ENCODE peak calls at places on chromosomes 16 and 17, in seven cellular contexts. S is neural progenitor cell, L is aorta, X is neuronal stem cell, N is AG04450, J is DND-41, K is GM23248. I is an unnamed sample. For H3K9me3 and H3K27me3, the result is how much of the 10 kb centered on the place peaks cover.

GRCh38 chr16:89903908-89904515 is 14.7 kb upstream of the MC1R start:
- DNase-seq in S (no peak), L (no peak), X (no peak), N (no peak), J (no peak), K (no peak), I (no peak)

GRCh38 chr17:81990836-81991683 is 13.6 kb downstream of the ASPSCR1 start:
- DNase-seq in S (no peak), L (peak), X (no peak), N (no peak), J (no peak), K (no peak), I (no peak)

GRCh38 chr17:82217530-82218204 is 5.0 kb upstream of the CCDC57 start:
- DNase-seq in S (no peak), L (peak), X (no peak), N (peak), J (no peak), K (peak), I (no peak)

GRCh38 chr16:23186171-23186570 is 3.6 kb downstream of the SCNN1G start:
- DNase-seq in S (no peak), L (peak), X (no peak), N (no peak), J (no peak), K (no peak), I (no peak)

GRCh38 chr16:19907161-19907992 is 22.7 kb upstream of the GPRC5B start:
- DNase-seq in S (peak), L (peak), X (peak), N (peak), J (peak), K (peak), I (peak)

GRCh38 chr16:72467157-72467759 is 295.3 kb upstream of the PMFBP1 start:
- DNase-seq in S (peak), L (no peak), X (peak), N (peak), J (peak), K (peak), I (no peak)

GRCh38 chr17:41429667-41430066 is 5.3 kb upstream of the KRT37 start:
- DNase-seq in S (no peak), L (no peak), X (no peak), N (no peak), J (no peak), K (peak), I (no peak)

GRCh38 chr16:57669476-57670162 is 1.5 kb downstream of the ADGRG3 start:
- DNase-seq in S (no peak), L (no peak), X (no peak), N (no peak), J (no peak), K (no peak), I (no peak)

GRCh38 chr17:74280093-74280513 is 6.1 kb downstream of the DNAI2 start:
- DNase-seq in S (no peak), L (peak), X (no peak), N (no peak), J (no peak), K (no peak), I (peak)

GRCh38 chr17:30414486-30414885 is 35.8 kb downstream of the CPD start:
- DNase-seq in S (no peak), L (no peak), X (no peak), N (no peak), J (no peak), K (peak), I (no peak)

GRCh38 chr17:48484256-48484655 is 46.6 kb downstream of the HOXB1 start:
- DNase-seq in S (no peak), L (no peak), X (no peak), N (no peak), J (no peak), K (peak), I (no peak)

GRCh38 chr16:17382949-17383348 is 87.8 kb downstream of the XYLT1 start:
- DNase-seq in S (no peak), L (no peak), X (no peak), N (no peak), J (no peak), K (no peak), I (no peak)

DNA sequence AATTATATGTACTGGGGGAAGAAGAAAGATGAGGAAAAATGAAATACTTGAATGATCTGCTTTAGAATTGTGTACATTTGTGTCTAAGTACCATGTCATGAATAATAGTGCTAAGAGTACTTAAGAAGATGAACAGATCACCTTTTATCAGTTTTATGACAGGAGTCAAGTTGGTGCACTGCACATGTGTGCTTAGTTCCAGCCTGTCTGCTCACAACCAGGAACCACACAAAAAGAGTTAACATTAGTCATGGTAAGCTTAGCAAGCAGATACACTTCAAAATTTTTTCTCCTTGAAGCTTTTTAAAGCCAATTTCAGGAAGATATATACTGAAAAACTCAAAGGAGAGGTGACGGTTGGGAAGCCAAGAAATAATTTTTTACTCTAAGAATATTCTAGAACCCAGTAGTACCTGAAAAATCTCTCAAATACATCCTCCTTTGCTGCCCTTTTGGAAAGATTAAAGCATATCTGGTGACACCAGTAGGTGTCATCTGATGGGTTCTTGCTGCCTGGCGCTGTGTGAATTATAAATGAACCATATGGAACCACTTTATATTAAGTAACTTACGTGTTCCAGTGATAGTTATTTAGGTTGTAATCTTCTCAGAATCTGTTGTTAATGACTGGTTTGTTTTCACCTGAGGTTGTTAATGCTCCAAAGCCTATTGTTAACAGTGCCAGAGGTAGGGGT is 93.4 kb downstream of the MSI2 start:
- DNase-seq in S (no peak), L (no peak), X (no peak), N (no peak), J (no peak), K (no peak), I (no peak)
- H3K27ac ChIP-seq in S (no peak), L (no peak), X (no peak), N (no peak), J (peak), K (no peak), I (no peak)

GRCh38 chr16:35636831-35637230 is 2177.4 kb downstream of the TP53TG3F start:
- DNase-seq in S (no peak), L (no peak), X (no peak), N (no peak), J (peak), K (no peak), I (no peak)

GRCh38 chr16:35637683-35638082 is 2178.3 kb downstream of the TP53TG3F start:
- DNase-seq in S (no peak), L (no peak), X (no peak), N (no peak), J (no peak), K (no peak), I (no peak)

GRCh38 chr16:35642322-35642835 is 2183.0 kb downstream of the TP53TG3F start:
- DNase-seq in S (no peak), L (no peak), X (no peak), N (no peak), J (no peak), K (no peak), I (no peak)

GRCh38 chr16:35639233-35640205 is 2180.1 kb downstream of the TP53TG3F start:
- DNase-seq in S (no peak), L (no peak), X (no peak), N (no peak), J (no peak), K (no peak), I (no peak)
- H3K9me3 ChIP-seq in S (under half), L (under half), X (half or more), N (half or more), J (under half), K (under half), I (under half)

GRCh38 chr16:1065466-1066128 is 7.0 kb upstream of the SSTR5 start:
- DNase-seq in S (no peak), L (no peak), X (no peak), N (no peak), J (no peak), K (no peak), I (no peak)
- H3K27me3 ChIP-seq in S (under half), L (under half), X (under half), N (under half), J (under half), K (under half), I (under half)

DNA sequence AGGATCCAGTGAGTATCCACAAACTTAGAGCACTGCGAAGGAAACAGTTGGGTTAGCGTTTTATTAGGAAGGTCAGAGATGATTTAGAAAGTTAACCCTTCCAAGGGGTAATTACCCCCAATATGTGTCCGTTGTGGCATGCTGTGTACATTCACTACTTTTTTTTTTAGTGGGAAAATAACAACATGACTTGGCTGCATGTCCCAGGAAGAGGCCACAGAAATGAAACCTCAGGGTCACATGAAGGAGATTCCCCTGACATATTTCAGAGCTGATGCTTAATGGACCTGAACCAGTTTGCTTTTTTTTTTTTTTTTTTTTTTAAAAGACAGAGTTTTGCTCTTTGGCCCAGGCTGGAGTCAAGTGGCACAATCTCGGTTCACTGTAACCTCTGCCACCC is 167.5 kb downstream of the PRKCA start:
- DNase-seq in S (no peak), L (no peak), X (no peak), N (no peak), J (no peak), K (no peak), I (no peak)
- H3K27ac ChIP-seq in S (no peak), L (no peak), X (no peak), N (no peak), J (no peak), K (peak), I (no peak)

GRCh38 chr17:53017227-53017626 is 805.5 kb upstream of the KIF2B start:
- DNase-seq in S (no peak), L (no peak), X (no peak), N (no peak), J (no peak), K (no peak), I (no peak)
- H3K9me3 ChIP-seq in S (under half), L (under half), X (under half), N (under half), J (under half), K (under half), I (under half)

DNA sequence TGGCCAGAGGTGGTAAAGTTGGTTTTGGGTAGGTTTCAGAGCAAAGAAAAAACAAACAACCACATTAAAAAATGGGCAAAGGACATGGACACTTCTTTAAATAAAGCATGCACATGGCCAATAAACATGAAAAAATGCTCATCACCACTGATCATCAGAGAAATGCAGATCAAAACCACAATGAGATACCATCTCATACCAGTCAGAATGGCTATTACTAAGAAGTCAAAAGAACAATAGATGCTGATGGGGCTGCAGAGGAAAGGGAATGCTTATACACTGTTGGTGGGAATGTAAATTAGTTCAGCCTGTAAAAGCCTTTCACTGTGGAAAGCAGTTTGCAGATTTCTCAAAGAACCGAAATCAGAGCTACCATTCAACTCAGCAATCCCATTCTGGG is 598.4 kb upstream of the SOX9 start:
- DNase-seq in S (peak), L (no peak), X (no peak), N (no peak), J (no peak), K (peak), I (no peak)
- H3K27me3 ChIP-seq in S (under half), L (under half), X (under half), N (under half), J (under half), K (under half), I (under half)

GRCh38 chr17:51056813-51057510 is 63.7 kb downstream of the SPAG9 start:
- DNase-seq in S (peak), L (no peak), X (peak), N (peak), J (peak), K (peak), I (no peak)

GRCh38 chr17:51059781-51060180 is 60.9 kb downstream of the SPAG9 start:
- DNase-seq in S (no peak), L (no peak), X (no peak), N (no peak), J (no peak), K (peak), I (no peak)

GRCh38 chr17:51054748-51055147 is 65.9 kb downstream of the SPAG9 start:
- DNase-seq in S (no peak), L (no peak), X (no peak), N (no peak), J (no peak), K (no peak), I (no peak)

GRCh38 chr17:51060396-51060795 is 60.3 kb downstream of the SPAG9 start:
- DNase-seq in S (no peak), L (no peak), X (no peak), N (no peak), J (no peak), K (no peak), I (no peak)

DNA sequence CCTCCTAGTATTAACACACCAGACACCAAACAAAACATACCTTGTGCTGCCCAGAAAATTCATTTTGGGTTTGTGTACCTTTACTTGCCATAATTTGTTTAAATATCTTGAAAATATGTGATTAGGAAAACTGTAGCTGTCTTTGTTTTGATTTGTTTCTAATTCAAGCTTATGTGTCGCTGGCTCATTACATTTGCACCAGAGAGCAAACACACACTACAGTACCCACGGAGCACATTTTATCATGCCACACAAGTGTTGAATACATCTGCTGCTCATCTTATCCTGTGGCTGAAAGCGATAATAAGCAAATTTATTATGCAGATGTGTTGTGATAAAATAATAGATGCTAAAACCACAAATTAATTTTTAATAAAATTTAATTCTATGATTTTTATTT is 63.1 kb downstream of the SPAG9 start:
- DNase-seq in S (no peak), L (no peak), X (no peak), N (no peak), J (no peak), K (peak), I (no peak)
- H3K27ac ChIP-seq in S (peak), L (no peak), X (peak), N (peak), J (no peak), K (peak), I (no peak)

DNA sequence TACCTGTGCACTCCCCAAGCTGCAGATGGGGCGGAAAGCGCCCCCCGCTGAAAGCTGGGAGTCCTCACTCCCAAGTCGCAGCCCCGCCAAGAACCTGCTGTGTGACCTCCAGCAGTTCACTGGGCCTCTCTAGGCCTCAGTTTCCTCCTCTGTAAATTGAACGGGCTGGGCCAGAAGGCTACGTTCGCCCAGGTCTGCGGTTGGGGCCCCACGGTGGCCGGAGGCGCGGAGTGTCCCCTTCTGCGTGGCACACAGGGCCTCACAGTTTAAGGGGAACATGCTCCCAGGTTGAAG is 628 bp downstream of the GALK1 start:
- DNase-seq in S (no peak), L (no peak), X (no peak), N (no peak), J (no peak), K (no peak), I (no peak)
- H3K9me3 ChIP-seq in S (under half), L (under half), X (under half), N (under half), J (under half), K (under half), I (under half)